ENCODE peak calls at places on chromosomes 7 and 10, in ten cellular contexts. J is GM04503, M is astrocyte of the spinal cord, U is foreskin fibroblast, L is psoas muscle, N is osteocyte, Y is HTR-8/SVneo, G is Right ventricle myocardium superior, H is OCI-M1, B is PC-3. V is an unnamed sample.

GRCh38 chr10:123136806-123137642 is 1.3 kb downstream of the HMX3 start:
- DNase-seq in Y (no peak), U (peak), G (no peak), J (no peak), L (no peak), B (no peak), N (peak), M (no peak), H (peak), V (peak)

GRCh38 chr7:90952649-90952991 is 311.6 kb upstream of the FZD1 start:
- DNase-seq in N (no peak), H (no peak), Y (no peak), L (no peak), U (no peak), M (peak), G (no peak), B (no peak), J (no peak), V (no peak)

GRCh38 chr7:157832866-157833607 is 496.2 kb downstream of the DNAJB6 start:
- DNase-seq in U (no peak), G (peak), Y (no peak), N (no peak), M (no peak), B (no peak), H (no peak), J (no peak), L (no peak), V (no peak)

GRCh38 chr7:30778246-30779025 is 7.2 kb downstream of the MINDY4 start:
- DNase-seq in G (no peak), J (no peak), U (peak), H (no peak), B (no peak), L (no peak), Y (no peak), M (no peak), N (no peak), V (no peak)

GRCh38 chr7:30179016-30179436 is 44.2 kb downstream of the MTURN start:
- DNase-seq in G (no peak), L (no peak), Y (no peak), M (no peak), J (no peak), U (no peak), H (peak), N (no peak), B (no peak), V (no peak)

GRCh38 chr10:83476211-83476610 is 663.1 kb upstream of the GHITM start:
- DNase-seq in Y (no peak), M (no peak), J (no peak), B (no peak), L (no peak), U (no peak), N (no peak), H (no peak), G (no peak), V (no peak)

GRCh38 chr7:26868841-26869505 is 4.6 kb upstream of the SKAP2 start:
- DNase-seq in U (peak), Y (no peak), H (no peak), G (no peak), J (no peak), N (no peak), M (no peak), L (no peak), B (peak), V (peak)

GRCh38 chr10:14838582-14839304 is 637 bp downstream of the HSPA14 start:
- DNase-seq in M (peak), J (no peak), L (peak), Y (peak), U (peak), B (no peak), H (peak), G (peak), N (no peak), V (peak)

GRCh38 chr7:138186951-138187351 is 110.7 kb downstream of the AKR1D1 start:
- DNase-seq in N (no peak), H (no peak), M (peak), U (no peak), B (peak), G (no peak), Y (peak), L (no peak), J (peak), V (no peak)

GRCh38 chr7:114466911-114467310 is 52.3 kb downstream of the FOXP2 start:
- DNase-seq in Y (no peak), L (no peak), J (no peak), G (no peak), N (no peak), U (no peak), H (no peak), M (peak), B (no peak), V (no peak)

GRCh38 chr10:86361134-86362128 is 5.2 kb downstream of the GRID1 start:
- DNase-seq in L (peak), B (no peak), U (no peak), J (no peak), Y (no peak), H (no peak), N (no peak), G (peak), M (no peak), V (no peak)

GRCh38 chr10:89164080-89164479 is 43.0 kb downstream of the CH25H start:
- DNase-seq in H (no peak), B (no peak), M (no peak), N (no peak), G (no peak), U (no peak), L (no peak), Y (no peak), J (no peak), V (peak)

GRCh38 chr10:78913219-78914059 is 155.3 kb upstream of the ZMIZ1 start:
- DNase-seq in Y (no peak), L (peak), U (no peak), B (no peak), H (no peak), M (no peak), G (no peak), J (no peak), N (no peak), V (no peak)

GRCh38 chr7:57772126-57772924 is 322.3 kb downstream of the ZNF716 start:
- DNase-seq in J (no peak), L (no peak), U (no peak), Y (no peak), M (no peak), B (no peak), H (no peak), N (no peak), G (no peak), V (no peak)

GRCh38 chr10:87862644-87863101 is 660 bp downstream of the KLLN start:
- DNase-seq in J (no peak), G (no peak), B (peak), L (no peak), M (no peak), U (no peak), N (no peak), Y (no peak), H (peak), V (no peak)

GRCh38 chr10:55280696-55281095 is 479.7 kb upstream of the PCDH15 start:
- DNase-seq in G (no peak), M (no peak), H (no peak), B (no peak), U (no peak), L (no peak), J (no peak), Y (no peak), N (no peak), V (no peak)

GRCh38 chr10:101132636-101133473 is 1.8 kb downstream of the TLX1 start:
- DNase-seq in H (no peak), M (no peak), U (no peak), B (no peak), G (no peak), L (no peak), N (no peak), J (no peak), Y (no peak), V (no peak)

GRCh38 chr7:99392659-99393362 is 15.6 kb downstream of the PDAP1 start:
- DNase-seq in M (peak), U (peak), J (no peak), L (peak), B (no peak), N (no peak), H (no peak), Y (no peak), G (peak), V (no peak)

GRCh38 chr7:94453898-94454297 is 55.7 kb upstream of the CASD1 start:
- DNase-seq in H (no peak), G (no peak), Y (no peak), J (no peak), N (no peak), M (no peak), U (no peak), L (no peak), B (no peak), V (no peak)

GRCh38 chr10:99360935-99361334 is 31.8 kb downstream of the CNNM1 start:
- DNase-seq in N (no peak), Y (no peak), M (no peak), G (no peak), J (no peak), B (no peak), U (peak), L (no peak), H (peak), V (no peak)

GRCh38 chr10:70751356-70751755 is 33.8 kb downstream of the TBATA start:
- DNase-seq in N (no peak), Y (no peak), M (no peak), B (no peak), J (no peak), G (no peak), H (no peak), L (no peak), U (no peak), V (no peak)

GRCh38 chr7:158487546-158488224 is 99.9 kb downstream of the PTPRN2 start:
- DNase-seq in N (no peak), G (no peak), M (no peak), J (no peak), Y (no peak), B (no peak), U (no peak), L (no peak), H (no peak), V (no peak)

GRCh38 chr10:70477661-70478162 is 855 bp upstream of the PALD1 start:
- DNase-seq in Y (no peak), U (peak), B (peak), N (no peak), J (no peak), L (peak), H (peak), M (no peak), G (peak), V (peak)

GRCh38 chr7:101696-102376 is 90.5 kb upstream of the FAM20C start:
- DNase-seq in H (no peak), L (no peak), M (peak), J (peak), U (peak), Y (peak), N (peak), B (peak), G (no peak), V (no peak)

GRCh38 chr7:131945313-131945831 is 388.9 kb upstream of the PODXL start:
- DNase-seq in B (peak), N (peak), G (peak), L (peak), J (no peak), Y (peak), U (peak), H (peak), M (peak), V (peak)

V was measured in NB4.